ENCODE peak calls at places on chromosomes 11 and 22, in six cellular contexts. T is kidney; V is effector CD4-positive, alpha-beta T cell; Q is HFF-Myc; D is T1000; E is cardiac muscle cell. N is an unnamed sample.

GRCh38 chr11:1652026-1652425 is 22.5 kb downstream of the KRTAP5-5 start:
- DNase-seq in T (no peak), V (no peak), Q (no peak), D (no peak), E (no peak), N (no peak)

GRCh38 chr11:85766801-85767200 is 44.1 kb downstream of the SYTL2 start:
- DNase-seq in T (no peak), V (no peak), Q (no peak), D (no peak), E (no peak), N (no peak)

GRCh38 chr11:68707527-68707926 is 23.2 kb downstream of the GAL start:
- DNase-seq in T (no peak), V (no peak), Q (no peak), D (no peak), E (no peak), N (no peak)

GRCh38 chr11:121464352-121464946 is 11.7 kb upstream of the SORL1-AS1 start:
- DNase-seq in T (peak; percentile 86), V (peak; percentile 74), Q (peak; percentile 84), D (peak; percentile 52), E (peak; percentile 90), N (peak; percentile 93)

GRCh38 chr11:69972351-69972802 is 105.7 kb upstream of the ANO1 start:
- DNase-seq in T (peak; percentile 3), V (no peak), Q (no peak), D (no peak), E (no peak), N (no peak)

GRCh38 chr11:68424981-68425865 is 35.3 kb upstream of the PPP6R3 start:
- DNase-seq in T (no peak), V (no peak), Q (no peak), D (no peak), E (no peak), N (no peak)

GRCh38 chr22:35306350-35306967 is 6.8 kb downstream of the TOM1 start:
- DNase-seq in T (no peak), V (no peak), Q (no peak), D (no peak), E (no peak), N (peak; percentile 29)

GRCh38 chr11:69442012-69442806 is 39.3 kb upstream of the LINC01488 start:
- DNase-seq in T (peak; percentile 28), V (no peak), Q (no peak), D (no peak), E (no peak), N (no peak)

GRCh38 chr11:75719089-75719638 is 1.5 kb downstream of the MOGAT2 start:
- DNase-seq in T (no peak), V (no peak), Q (no peak), D (no peak), E (no peak), N (no peak)

GRCh38 chr22:39444247-39444800 is 12.5 kb upstream of the MGAT3 start:
- DNase-seq in T (peak; percentile 51), V (no peak), Q (no peak), D (no peak), E (no peak), N (no peak)

GRCh38 chr11:78156081-78156844 is 16.8 kb upstream of the ALG8 start:
- DNase-seq in T (no peak), V (no peak), Q (no peak), D (no peak), E (no peak), N (no peak)

GRCh38 chr11:116601734-116602636 is 170.8 kb downstream of the BUD13 start:
- DNase-seq in T (no peak), V (no peak), Q (no peak), D (no peak), E (peak; percentile 84), N (peak; percentile 21)

GRCh38 chr11:75346912-75347647 is 4.4 kb downstream of the ARRB1 start:
- DNase-seq in T (peak; percentile 91), V (no peak), Q (no peak), D (no peak), E (peak; percentile 84), N (peak; percentile 59)

GRCh38 chr22:47406896-47407295 is 644.4 kb downstream of the TBC1D22A start:
- DNase-seq in T (peak; percentile 18), V (no peak), Q (no peak), D (no peak), E (no peak), N (no peak)

GRCh38 chr11:7593476-7593875 is 79.7 kb downstream of the PPFIBP2 start:
- DNase-seq in T (no peak), V (no peak), Q (no peak), D (no peak), E (no peak), N (no peak)

GRCh38 chr11:13043912-13044628 is 35.0 kb downstream of the RASSF10 start:
- DNase-seq in T (no peak), V (no peak), Q (no peak), D (no peak), E (no peak), N (no peak)

GRCh38 chr11:33419956-33420355 is 162.8 kb downstream of the HIPK3 start:
- DNase-seq in T (no peak), V (no peak), Q (no peak), D (no peak), E (no peak), N (no peak)

GRCh38 chr11:106152824-106153223 is 75.4 kb downstream of the AASDHPPT start:
- DNase-seq in T (no peak), V (no peak), Q (no peak), D (no peak), E (peak; percentile 4), N (peak; percentile 30)

GRCh38 chr11:98040061-98040808 is 980.5 kb upstream of the CNTN5 start:
- DNase-seq in T (no peak), V (no peak), Q (no peak), D (no peak), E (no peak), N (no peak)

GRCh38 chr11:2555376-2555775 is 110.6 kb downstream of the KCNQ1 start:
- DNase-seq in T (peak; percentile 54), V (no peak), Q (no peak), D (no peak), E (no peak), N (no peak)

GRCh38 chr22:35894937-35895708 is 133.5 kb downstream of the RBFOX2 start:
- DNase-seq in T (no peak), V (no peak), Q (no peak), D (peak; percentile 22), E (peak; percentile 88), N (peak; percentile 85)

GRCh38 chr11:75668508-75669297 is at the start of gene MAP6:
- DNase-seq in T (no peak), V (no peak), Q (no peak), D (no peak), E (no peak), N (no peak)

GRCh38 chr22:49975543-49976389 is 15.2 kb downstream of the PIM3 start:
- DNase-seq in T (peak; percentile 78), V (peak; percentile 3), Q (no peak), D (no peak), E (peak; percentile 33), N (no peak)

GRCh38 chr11:26905368-26905767 is 88.5 kb upstream of the FIBIN start:
- DNase-seq in T (no peak), V (no peak), Q (peak; percentile 47), D (peak; percentile 1), E (peak; percentile 51), N (peak; percentile 59)

GRCh38 chr22:23609983-23610781 is 21.9 kb downstream of the DRICH1 start:
- DNase-seq in T (no peak), V (no peak), Q (no peak), D (no peak), E (no peak), N (no peak)

GRCh38 chr11:99199336-99199735 is 178.6 kb downstream of the CNTN5 start:
- DNase-seq in T (no peak), V (no peak), Q (no peak), D (no peak), E (peak; percentile 3), N (peak; percentile 73)

GRCh38 chr11:117814766-117815261 is 9.7 kb downstream of the FXYD2 start:
- DNase-seq in T (peak; percentile 98), V (peak; percentile 75), Q (no peak), D (no peak), E (peak; percentile 42), N (peak; percentile 64)

GRCh38 chr22:20324139-20324516 is 4.3 kb upstream of the DGCR6L start:
- DNase-seq in T (no peak), V (no peak), Q (no peak), D (no peak), E (no peak), N (no peak)

GRCh38 chr11:111310088-111310487 is 11.7 kb downstream of the POU2AF3 start:
- DNase-seq in T (no peak), V (no peak), Q (no peak), D (no peak), E (no peak), N (no peak)

GRCh38 chr11:122163420-122163819 is 47.4 kb upstream of the BLID start:
- DNase-seq in T (no peak), V (no peak), Q (no peak), D (no peak), E (peak; percentile 58), N (peak; percentile 81)

GRCh38 chr11:64359712-64360402 is 895 bp downstream of the RPS6KA4 start:
- DNase-seq in T (peak; percentile 80), V (no peak), Q (no peak), D (no peak), E (no peak), N (no peak)

N was measured in choroid plexus epithelial cell.